ENCODE peak calls at places on chromosomes 2 and 18, in eight cellular contexts. J is Ammon's horn, C is heart left ventricle, D is hippocampal formation, T is thoracic aorta, R is NT2/D1, Z is HTR-8/SVneo, X is SHP77. S is an unnamed sample.

GRCh38 chr18:3526421-3527354 is 76.7 kb downstream of the TGIF1 start:
- DNase-seq in C (no peak), R (no peak), X (peak; percentile 87), T (no peak), Z (no peak), D (peak; percentile 82), J (peak; percentile 82), S (no peak)

GRCh38 chr2:64522843-64523428 is 1.2 kb upstream of the AFTPH start:
- DNase-seq in T (no peak), D (peak; percentile 87), C (peak; percentile 62), R (peak; percentile 36), Z (peak; percentile 67), X (peak; percentile 80), J (peak; percentile 86), S (peak; percentile 79)

GRCh38 chr2:233743464-233744259 is 14.8 kb downstream of the UGT1A3 start:
- DNase-seq in Z (no peak), D (no peak), C (no peak), X (no peak), T (no peak), R (no peak), J (no peak), S (no peak)

GRCh38 chr2:212713681-212714080 is 175.1 kb upstream of the ERBB4 start:
- DNase-seq in Z (no peak), D (no peak), T (no peak), R (no peak), C (no peak), X (no peak), J (no peak), S (no peak)

GRCh38 chr2:29201979-29202378 is 86.8 kb downstream of the CLIP4 start:
- DNase-seq in T (no peak), J (no peak), X (no peak), C (no peak), D (no peak), Z (no peak), R (peak; percentile 33), S (no peak)

GRCh38 chr2:187302619-187303018 is 145.4 kb downstream of the CALCRL start:
- DNase-seq in R (no peak), X (no peak), Z (no peak), C (peak; percentile 26), T (no peak), D (no peak), J (no peak), S (peak; percentile 66)

GRCh38 chr2:231883468-231883881 is 42.7 kb downstream of the NPPC start:
- DNase-seq in T (no peak), J (no peak), Z (peak; percentile 49), R (no peak), X (no peak), D (no peak), C (no peak), S (peak; percentile 52)

GRCh38 chr18:41371718-41372117 is 583.3 kb upstream of the PIK3C3 start:
- DNase-seq in X (peak; percentile 84), Z (no peak), J (no peak), D (no peak), C (peak; percentile 12), T (no peak), R (no peak), S (no peak)

GRCh38 chr18:8616026-8616401 is 6.8 kb downstream of the RAB12 start:
- DNase-seq in J (no peak), Z (no peak), R (no peak), X (peak; percentile 25), D (no peak), C (no peak), T (no peak), S (peak; percentile 26)

GRCh38 chr2:3323360-3324035 is 54.1 kb downstream of the EIPR1 start:
- DNase-seq in T (no peak), D (no peak), C (no peak), Z (no peak), X (no peak), R (no peak), J (no peak), S (no peak)

GRCh38 chr2:48445091-48445725 is 84.7 kb upstream of the STON1 start:
- DNase-seq in T (no peak), C (no peak), J (no peak), D (no peak), R (no peak), X (no peak), Z (no peak), S (peak; percentile 21)

GRCh38 chr18:22243513-22243912 is 74.1 kb downstream of the GATA6 start:
- DNase-seq in D (no peak), Z (no peak), C (no peak), J (no peak), X (no peak), T (no peak), R (no peak), S (no peak)

GRCh38 chr2:49045083-49045482 is 109.2 kb downstream of the FSHR start:
- DNase-seq in D (no peak), R (no peak), J (no peak), T (no peak), C (no peak), Z (no peak), X (no peak), S (no peak)

GRCh38 chr2:107591541-107591940 is 235.2 kb upstream of the RGPD4 start:
- DNase-seq in T (no peak), C (no peak), R (no peak), J (no peak), Z (no peak), X (no peak), D (no peak), S (peak; percentile 45)

GRCh38 chr2:218125626-218126080 is at the start of gene CXCR2:
- DNase-seq in R (no peak), Z (no peak), T (no peak), D (no peak), C (no peak), J (peak; percentile 20), X (no peak), S (no peak)

GRCh38 chr2:26692814-26693286 is 328 bp downstream of the KCNK3 start:
- DNase-seq in T (no peak), D (no peak), J (peak; percentile 10), X (peak; percentile 16), Z (no peak), R (peak; percentile 58), C (no peak), S (no peak)

GRCh38 chr2:175011505-175011904 is 6.3 kb upstream of the CHN1 start:
- DNase-seq in T (no peak), C (no peak), R (no peak), D (no peak), Z (no peak), J (no peak), X (no peak), S (no peak)

GRCh38 chr2:48092846-48093498 is 186.7 kb upstream of the FBXO11 start:
- DNase-seq in T (no peak), Z (no peak), R (no peak), D (no peak), J (no peak), C (no peak), X (no peak), S (no peak)

GRCh38 chr2:40760071-40760666 is 308.3 kb upstream of the SLC8A1 start:
- DNase-seq in C (peak; percentile 29), R (peak; percentile 8), D (no peak), T (no peak), J (peak; percentile 16), X (no peak), Z (peak; percentile 34), S (peak; percentile 48)

S was measured in renal cortical epithelial cell.